ENCODE peak calls at places on chromosomes 1 and 21, in ten cellular contexts. L is stimulated activated CD4-positive, alpha-beta T cell treated with anti-CD3 and anti-CD28 coated beads, Interleukin-12 subunit alpha, Interleukin-12 subunit beta, amount 100 ng/mL, for 4 hours; D is T-helper 2 cell; F is activated CD4-positive, alpha-beta T cell treated with anti-CD3 and anti-CD28 coated beads, Interleukin-2, amount 10 ng/mL, durations not matched to agents 7 days and 5 days; J is fibroblast of gingiva; I is RPMI7951; Y is AG10803; S is stimulated activated CD8-positive, alpha-beta memory T cell treated with anti-CD3 and anti-CD28 coated beads, Interleukin-15, amount 100 ng/mL, for 4 hours; X is DND-41; A is substantia nigra. E is an unnamed sample.
A peak's percentile ranks its signal among the peaks of the same experiment; 100 is the strongest.

GRCh38 chr1:86705633-86705985 is 1.2 kb downstream of the SH3GLB1 start:
- DNase-seq in L (no peak), D (no peak), F (no peak), J (peak; percentile 59), I (no peak), Y (peak; percentile 63), S (no peak), X (no peak), A (no peak), E (no peak)

GRCh38 chr1:230385173-230385480 is 41.0 kb downstream of the PGBD5 start:
- DNase-seq in L (no peak), D (no peak), F (no peak), J (no peak), I (no peak), Y (no peak), S (no peak), X (no peak), A (no peak), E (no peak)

GRCh38 chr21:39568380-39568779 is 44.4 kb upstream of the B3GALT5 start:
- DNase-seq in L (no peak), D (no peak), F (no peak), J (no peak), I (no peak), Y (no peak), S (no peak), X (no peak), A (no peak), E (no peak)

GRCh38 chr1:11761988-11762406 is at the start of gene C1orf167:
- DNase-seq in L (peak; percentile 34), D (no peak), F (peak; percentile 29), J (no peak), I (no peak), Y (no peak), S (no peak), X (no peak), A (no peak), E (peak; percentile 29)

GRCh38 chr1:116453906-116454305 is 80.9 kb downstream of the ATP1A1 start:
- DNase-seq in L (no peak), D (no peak), F (no peak), J (no peak), I (no peak), Y (no peak), S (no peak), X (no peak), A (no peak), E (no peak)

GRCh38 chr1:186960866-186961265 is 132.1 kb downstream of the PLA2G4A start:
- DNase-seq in L (no peak), D (no peak), F (no peak), J (peak; percentile 84), I (no peak), Y (peak; percentile 42), S (no peak), X (no peak), A (no peak), E (no peak)

GRCh38 chr1:218164111-218164929 is 120.8 kb upstream of the RRP15 start:
- DNase-seq in L (peak; percentile 3), D (no peak), F (no peak), J (peak; percentile 6), I (peak; percentile 19), Y (peak; percentile 5), S (no peak), X (no peak), A (no peak), E (peak; percentile 53)

GRCh38 chr1:224779491-224780020 is 149.9 kb upstream of the DNAH14 start:
- DNase-seq in L (no peak), D (no peak), F (no peak), J (no peak), I (no peak), Y (no peak), S (no peak), X (no peak), A (no peak), E (no peak)

GRCh38 chr1:201880928-201881571 is 7.6 kb upstream of the SHISA4 start:
- DNase-seq in L (no peak), D (no peak), F (no peak), J (no peak), I (no peak), Y (no peak), S (no peak), X (no peak), A (no peak), E (no peak)

GRCh38 chr21:28963831-28964230 is 28.8 kb downstream of the LTN1 start:
- DNase-seq in L (no peak), D (no peak), F (no peak), J (no peak), I (no peak), Y (no peak), S (no peak), X (no peak), A (no peak), E (no peak)

GRCh38 chr1:62476525-62477219 is 39.8 kb downstream of the USP1 start:
- DNase-seq in L (no peak), D (no peak), F (no peak), J (no peak), I (no peak), Y (no peak), S (no peak), X (no peak), A (no peak), E (no peak)

GRCh38 chr1:234913771-234914170 is 214.9 kb downstream of the TOMM20 start:
- DNase-seq in L (no peak), D (no peak), F (no peak), J (no peak), I (no peak), Y (no peak), S (no peak), X (no peak), A (no peak), E (no peak)

GRCh38 chr1:199084293-199084692 is 445.5 kb downstream of the PTPRC start:
- DNase-seq in L (no peak), D (no peak), F (no peak), J (peak; percentile 14), I (peak; percentile 46), Y (peak; percentile 62), S (no peak), X (peak; percentile 76), A (no peak), E (no peak)

GRCh38 chr1:152179566-152179965 is 20.5 kb upstream of the RPTN start:
- DNase-seq in L (no peak), D (no peak), F (no peak), J (peak; percentile 52), I (peak; percentile 23), Y (peak; percentile 79), S (no peak), X (no peak), A (no peak), E (no peak)

GRCh38 chr1:163162281-163162937 is 40.3 kb downstream of the RGS5 start:
- DNase-seq in L (no peak), D (no peak), F (no peak), J (peak; percentile 64), I (peak; percentile 69), Y (peak; percentile 79), S (no peak), X (no peak), A (no peak), E (no peak)

GRCh38 chr1:28926629-28927441 is 12.5 kb downstream of the EPB41 start:
- DNase-seq in L (no peak), D (peak; percentile 78), F (peak; percentile 77), J (no peak), I (peak; percentile 7), Y (no peak), S (no peak), X (peak; percentile 63), A (no peak), E (no peak)

GRCh38 chr1:104987210-104987609 is 1237.5 kb downstream of the AMY1C start:
- DNase-seq in L (no peak), D (no peak), F (no peak), J (no peak), I (no peak), Y (no peak), S (no peak), X (no peak), A (no peak), E (no peak)

GRCh38 chr1:178538192-178538916 is 25.4 kb downstream of the TEX35 start:
- DNase-seq in L (no peak), D (no peak), F (no peak), J (peak; percentile 30), I (peak; percentile 78), Y (peak; percentile 75), S (no peak), X (no peak), A (no peak), E (no peak)

E was measured in neural crest cell.